ENCODE peak calls at places on chromosomes 3 and 15, in four cellular contexts. H is SK-N-SH, C is body of pancreas, D is ascending aorta. V is an unnamed sample.

GRCh38 chr3:11037241-11037873 is 44.8 kb downstream of the SLC6A1 start:
- DNase-seq in D (no peak), H (no peak), C (no peak), V (no peak)

GRCh38 chr15:92907880-92908279 is 7.8 kb downstream of the CHD2 start:
- DNase-seq in C (peak), H (no peak), D (no peak), V (peak)

GRCh38 chr3:29265673-29266072 is 15.2 kb upstream of the RBMS3 start:
- DNase-seq in C (no peak), D (no peak), H (no peak), V (no peak)

GRCh38 chr3:61901481-61901880 is 340.1 kb downstream of the PTPRG start:
- DNase-seq in H (no peak), D (no peak), C (no peak), V (no peak)

GRCh38 chr15:42490246-42490742 is 647 bp downstream of the ZNF106 start:
- DNase-seq in C (no peak), H (no peak), D (no peak), V (no peak)

GRCh38 chr3:149579161-149579560 is 78.7 kb downstream of the WWTR1 start:
- DNase-seq in H (no peak), C (no peak), D (no peak), V (no peak)

GRCh38 chr15:65077981-65078352 is 1.4 kb downstream of the KBTBD13 start:
- DNase-seq in D (no peak), C (peak), H (peak), V (no peak)

GRCh38 chr3:115624029-115624645 is 827 bp downstream of the GAP43 start:
- DNase-seq in C (no peak), H (no peak), D (no peak), V (peak)

GRCh38 chr3:39193391-39193790 is 996 bp upstream of the XIRP1 start:
- DNase-seq in C (no peak), H (no peak), D (no peak), V (no peak)

GRCh38 chr3:119069725-119070124 is 35.1 kb upstream of the IGSF11 start:
- DNase-seq in C (no peak), D (no peak), H (no peak), V (no peak)

GRCh38 chr3:47016934-47017435 is 37.5 kb downstream of the NBEAL2 start:
- DNase-seq in H (no peak), C (no peak), D (no peak), V (no peak)

GRCh38 chr15:56496635-56497034 is 31.7 kb upstream of the MNS1 start:
- DNase-seq in H (peak), C (peak), D (no peak), V (peak)

GRCh38 chr3:39848365-39848764 is 39.0 kb downstream of the MYRIP start:
- DNase-seq in H (no peak), C (no peak), D (no peak), V (no peak)

GRCh38 chr3:99848433-99848832 is 30.8 kb downstream of the CMSS1 start:
- DNase-seq in H (no peak), C (no peak), D (no peak), V (no peak)

GRCh38 chr15:36126194-36126593 is 453.2 kb upstream of the CDIN1 start:
- DNase-seq in C (no peak), D (no peak), H (no peak), V (no peak)

GRCh38 chr15:70247281-70247680 is 149.6 kb upstream of the TLE3 start:
- DNase-seq in C (no peak), D (no peak), H (no peak), V (no peak)

GRCh38 chr15:101488300-101489164 is 975 bp downstream of the PCSK6 start:
- DNase-seq in H (peak), D (no peak), C (no peak), V (no peak)

GRCh38 chr15:58498821-58499580 is 67.2 kb downstream of the LIPC start:
- DNase-seq in C (no peak), H (no peak), D (no peak), V (peak)

GRCh38 chr15:59274126-59274970 is 67.7 kb downstream of the LDHAL6B start:
- DNase-seq in C (no peak), H (no peak), D (no peak), V (no peak)

GRCh38 chr3:35562141-35562540 is 77.2 kb upstream of the ARPP21 start:
- DNase-seq in H (no peak), D (no peak), C (no peak), V (peak)
- H3K4me3 ChIP-seq in H (no peak), D (no peak), C (no peak), V (no peak)

DNA sequence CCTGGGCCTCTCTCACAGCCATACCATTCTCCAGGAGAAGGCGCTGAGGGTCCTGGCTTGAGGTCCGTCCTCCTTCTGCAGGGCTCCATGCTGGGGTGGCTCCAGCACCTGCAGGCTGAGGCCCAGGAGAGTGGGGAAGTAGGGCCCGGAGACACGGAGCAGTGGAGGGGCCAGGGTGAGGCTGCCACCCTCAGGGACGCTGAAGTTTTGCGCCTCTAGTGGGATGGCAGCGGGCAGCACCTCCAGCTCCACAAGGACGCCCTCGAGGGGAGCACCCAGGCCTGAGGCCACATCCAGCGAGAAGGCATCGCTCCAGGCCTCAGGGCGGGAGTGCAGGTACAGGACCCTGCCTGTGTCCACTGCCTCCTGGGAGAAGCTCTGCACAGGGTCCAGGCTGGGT is 27.5 kb downstream of the CSPG4 start:
- DNase-seq in D (no peak), H (no peak), C (no peak), V (no peak)
- TF ChIP-seq CTCF in D (no peak), H (no peak), C (no peak), V (no peak)

DNA sequence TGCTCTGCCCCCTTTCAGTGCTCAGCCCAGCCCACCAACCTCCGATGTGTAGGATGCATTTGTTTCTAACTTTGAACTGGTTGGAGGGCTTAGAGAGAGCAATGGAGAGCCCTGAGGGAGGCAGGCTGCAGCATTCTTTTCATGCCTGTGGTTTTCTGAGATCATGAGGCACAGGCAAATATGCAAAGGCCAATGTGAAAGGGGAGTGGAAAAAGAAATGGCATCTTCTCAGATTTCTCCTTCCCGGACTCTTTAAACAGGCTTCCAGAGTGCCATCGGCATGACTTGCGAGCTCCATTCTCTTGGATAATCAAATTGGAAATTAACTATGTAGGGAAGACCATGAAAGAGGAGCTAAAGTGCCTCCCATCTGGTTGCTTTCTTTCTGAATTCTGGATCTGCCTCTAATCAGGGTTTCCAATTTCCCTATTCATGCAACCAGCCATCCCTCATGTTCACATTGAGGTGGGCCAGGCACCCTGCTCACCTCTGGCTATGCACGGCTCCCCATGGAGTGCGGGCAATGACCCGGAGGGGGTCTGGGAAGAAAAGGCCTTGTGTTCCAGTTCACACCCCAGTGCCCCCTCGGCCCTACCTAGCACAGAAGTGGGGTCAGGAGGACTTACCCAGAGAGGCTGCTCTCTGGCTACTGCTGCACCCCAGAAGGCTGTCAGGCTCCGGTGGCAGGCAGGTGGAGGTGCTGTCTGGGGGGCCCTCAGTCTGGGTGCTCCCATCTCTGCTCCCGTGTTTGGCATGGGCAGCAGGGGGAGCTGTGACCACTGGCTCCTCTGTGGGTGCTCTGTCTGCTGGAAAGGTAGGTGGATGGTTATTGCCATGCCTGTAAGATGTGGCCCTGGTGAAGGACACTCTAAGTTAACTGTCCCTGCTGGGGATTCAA is 16.1 kb downstream of the AMOTL2 start:
- DNase-seq in H (peak), C (peak), D (no peak), V (no peak)
- H3K4me3 ChIP-seq in H (no peak), C (no peak), D (no peak), V (no peak)

GRCh38 chr3:88003115-88003755 is 55.6 kb downstream of the CGGBP1 start:
- DNase-seq in D (no peak), C (peak), H (peak), V (no peak)
- TF ChIP-seq CTCF in D (peak), C (peak), H (peak), V (peak)

DNA sequence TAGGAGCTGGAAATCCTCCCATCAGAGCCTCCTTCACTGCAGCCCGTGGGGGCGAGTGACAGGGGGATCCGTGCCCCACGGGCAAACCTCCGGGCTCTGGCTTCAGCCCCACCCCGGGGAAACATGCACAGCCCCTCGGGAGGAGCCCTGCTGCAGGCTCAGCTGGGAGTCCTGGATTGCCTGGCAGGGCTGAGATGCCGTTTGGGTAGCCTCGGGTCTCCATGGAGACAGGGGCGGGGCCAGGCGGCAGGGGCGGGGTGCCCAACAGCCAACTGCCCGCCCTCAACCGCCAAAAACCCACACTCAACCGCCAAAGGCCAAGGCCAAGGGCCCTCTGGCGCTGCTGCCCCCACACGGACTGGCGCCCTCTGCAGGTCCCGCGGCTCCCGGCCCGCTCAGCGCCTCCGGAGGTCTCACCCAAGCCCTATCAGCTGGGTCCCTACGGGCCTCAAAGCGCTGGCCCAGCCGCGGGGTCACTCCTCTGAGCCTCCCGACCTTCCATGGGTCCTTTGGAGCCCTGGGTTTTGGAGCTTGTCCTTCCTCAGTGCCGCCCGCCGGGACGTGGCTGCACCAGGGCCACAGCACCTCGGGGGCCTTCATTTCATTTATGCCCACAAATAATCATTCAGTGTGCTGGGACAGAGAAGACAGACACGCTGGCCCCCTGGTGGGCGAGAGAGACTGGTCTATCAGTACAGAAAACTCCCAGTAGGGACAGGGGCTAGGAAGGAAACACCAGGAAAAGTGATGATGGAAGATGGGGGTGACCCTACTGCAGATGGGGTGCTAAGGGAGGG is 33.5 kb upstream of the ACAD9 start:
- DNase-seq in C (peak), H (peak), D (peak), V (peak)
- H3K4me3 ChIP-seq in C (no peak), H (peak), D (peak), V (peak)

DNA sequence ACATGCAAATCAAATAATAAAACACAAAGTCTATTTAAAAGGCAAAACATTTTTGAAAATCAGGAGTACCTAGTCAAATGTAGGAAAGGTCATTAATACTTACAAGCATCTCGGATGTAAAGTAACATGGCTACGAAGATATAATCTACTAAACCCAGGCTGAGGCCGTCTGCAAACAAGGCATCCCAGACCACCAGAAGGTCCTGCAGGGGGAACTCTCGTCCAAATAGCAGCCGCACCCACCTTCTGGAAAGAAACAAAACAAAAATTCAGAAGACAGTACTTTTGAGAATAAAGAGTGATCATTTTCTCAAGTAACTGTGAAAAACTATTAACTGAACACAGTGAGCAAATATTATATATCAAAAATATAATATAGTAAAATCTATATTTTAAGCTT is 423.1 kb downstream of the PLCL2 start:
- DNase-seq in H (no peak), C (no peak), D (no peak), V (no peak)
- TF ChIP-seq CTCF in H (no peak), C (no peak), D (no peak), V (no peak)

DNA sequence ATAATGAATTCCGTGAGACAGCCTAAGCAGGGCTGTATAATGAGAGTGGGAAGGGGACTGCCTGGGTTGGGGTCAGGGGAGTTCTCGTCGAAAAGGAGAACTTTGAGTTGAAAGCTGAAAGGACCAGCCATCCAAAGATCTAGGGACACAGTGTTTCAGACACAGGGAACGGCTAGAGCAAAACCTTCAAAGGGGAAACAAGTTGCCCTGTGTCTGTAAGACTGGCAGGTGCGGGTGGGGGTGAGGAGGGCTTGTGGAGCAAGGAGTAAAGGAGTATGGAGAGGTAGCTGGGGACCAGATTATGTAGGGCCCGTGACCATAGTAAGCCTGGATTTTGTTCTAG is 1.3 kb upstream of the SRP14 start:
- DNase-seq in D (no peak), H (no peak), C (no peak), V (no peak)
- H3K4me3 ChIP-seq in D (no peak), H (peak), C (no peak), V (no peak)

GRCh38 chr15:48021336-48022086 is 99.3 kb upstream of the SLC24A5 start:
- DNase-seq in D (no peak), H (no peak), C (no peak), V (no peak)

GRCh38 chr15:48028712-48029111 is 92.1 kb upstream of the SLC24A5 start:
- DNase-seq in H (no peak), C (no peak), D (no peak), V (no peak)

GRCh38 chr15:48029656-48030055 is 91.1 kb upstream of the SLC24A5 start:
- DNase-seq in D (no peak), H (no peak), C (no peak), V (no peak)

GRCh38 chr15:48020166-48020565 is 100.6 kb upstream of the SLC24A5 start:
- DNase-seq in C (no peak), D (no peak), H (no peak), V (peak)

GRCh38 chr15:48025118-48025517 is 95.7 kb upstream of the SLC24A5 start:
- DNase-seq in D (no peak), H (no peak), C (no peak), V (no peak)
- TF ChIP-seq CTCF in D (peak), H (peak), C (no peak), V (peak)

GRCh38 chr3:8768364-8769087 is 887 bp downstream of the OXTR start:
- DNase-seq in C (no peak), D (no peak), H (peak), V (no peak)
- H3K4me3 ChIP-seq in C (no peak), D (peak), H (peak), V (no peak)

V was measured in WERI-Rb-1.